ENCODE peak calls at places on chromosomes 4 and X, in ten cellular contexts. One of them, this sample, is unnamed.

GRCh38 chr4:2927696-2928075 is 35.5 kb downstream of the NOP14 start:
- DNase-seq in H9: no peak
- DNase-seq in neural progenitor cell: no peak
- DNase-seq in thyroid gland: no peak
- DNase-seq in GM23338: no peak
- DNase-seq in foreskin fibroblast: no peak
- DNase-seq in suprapubic skin: peak; percentile 44
- DNase-seq in kidney: peak; percentile 48
- DNase-seq in heart left ventricle: no peak
- DNase-seq in endodermal cell: no peak
- DNase-seq in this sample: no peak

GRCh38 chr4:7802093-7802726 is 137.5 kb downstream of the AFAP1 start:
- DNase-seq in H9: peak; percentile 81
- DNase-seq in neural progenitor cell: peak; percentile 84
- DNase-seq in thyroid gland: peak; percentile 86
- DNase-seq in GM23338: peak; percentile 89
- DNase-seq in foreskin fibroblast: peak; percentile 76
- DNase-seq in suprapubic skin: peak; percentile 88
- DNase-seq in kidney: no peak
- DNase-seq in heart left ventricle: peak; percentile 82
- DNase-seq in endodermal cell: peak; percentile 96
- DNase-seq in this sample: peak; percentile 52

GRCh38 chrX:153828308-153828707 is 2.0 kb downstream of the PDZD4 start:
- DNase-seq in H9: no peak
- DNase-seq in neural progenitor cell: no peak
- DNase-seq in thyroid gland: no peak
- DNase-seq in GM23338: no peak
- DNase-seq in foreskin fibroblast: no peak
- DNase-seq in suprapubic skin: no peak
- DNase-seq in kidney: no peak
- DNase-seq in heart left ventricle: no peak
- DNase-seq in endodermal cell: no peak
- DNase-seq in this sample: no peak

GRCh38 chr4:126124817-126125216 is 810.1 kb downstream of the FAT4 start:
- DNase-seq in H9: no peak
- DNase-seq in neural progenitor cell: no peak
- DNase-seq in thyroid gland: no peak
- DNase-seq in GM23338: no peak
- DNase-seq in foreskin fibroblast: no peak
- DNase-seq in suprapubic skin: no peak
- DNase-seq in kidney: no peak
- DNase-seq in heart left ventricle: no peak
- DNase-seq in endodermal cell: no peak
- DNase-seq in this sample: no peak

GRCh38 chr4:56307423-56307822 is 79.9 kb downstream of the AASDH start:
- DNase-seq in H9: no peak
- DNase-seq in neural progenitor cell: no peak
- DNase-seq in thyroid gland: peak; percentile 39
- DNase-seq in GM23338: no peak
- DNase-seq in foreskin fibroblast: no peak
- DNase-seq in suprapubic skin: no peak
- DNase-seq in kidney: no peak
- DNase-seq in heart left ventricle: no peak
- DNase-seq in endodermal cell: no peak
- DNase-seq in this sample: no peak

GRCh38 chrX:130299279-130300009 is 30.7 kb upstream of the ZNF280C start:
- DNase-seq in H9: peak; percentile 33
- DNase-seq in neural progenitor cell: no peak
- DNase-seq in thyroid gland: no peak
- DNase-seq in GM23338: peak; percentile 13
- DNase-seq in foreskin fibroblast: no peak
- DNase-seq in suprapubic skin: no peak
- DNase-seq in kidney: no peak
- DNase-seq in heart left ventricle: no peak
- DNase-seq in endodermal cell: peak; percentile 48
- DNase-seq in this sample: no peak

GRCh38 chr4:38774181-38774580 is 8.6 kb downstream of the TLR10 start:
- DNase-seq in H9: no peak
- DNase-seq in neural progenitor cell: no peak
- DNase-seq in thyroid gland: no peak
- DNase-seq in GM23338: no peak
- DNase-seq in foreskin fibroblast: no peak
- DNase-seq in suprapubic skin: no peak
- DNase-seq in kidney: no peak
- DNase-seq in heart left ventricle: no peak
- DNase-seq in endodermal cell: no peak
- DNase-seq in this sample: no peak

GRCh38 chrX:45935408-45935807 is 609.8 kb downstream of the ZNF674 start:
- DNase-seq in H9: no peak
- DNase-seq in neural progenitor cell: no peak
- DNase-seq in thyroid gland: no peak
- DNase-seq in GM23338: no peak
- DNase-seq in foreskin fibroblast: no peak
- DNase-seq in suprapubic skin: no peak
- DNase-seq in kidney: no peak
- DNase-seq in heart left ventricle: no peak
- DNase-seq in endodermal cell: no peak
- DNase-seq in this sample: no peak

GRCh38 chr4:60215906-60216305 is 984.2 kb upstream of the ADGRL3 start:
- DNase-seq in H9: no peak
- DNase-seq in neural progenitor cell: no peak
- DNase-seq in thyroid gland: no peak
- DNase-seq in GM23338: no peak
- DNase-seq in foreskin fibroblast: no peak
- DNase-seq in suprapubic skin: no peak
- DNase-seq in kidney: no peak
- DNase-seq in heart left ventricle: no peak
- DNase-seq in endodermal cell: no peak
- DNase-seq in this sample: no peak

GRCh38 chr4:1750381-1751154 is 29.2 kb downstream of the TACC3 start:
- DNase-seq in H9: no peak
- DNase-seq in neural progenitor cell: no peak
- DNase-seq in thyroid gland: no peak
- DNase-seq in GM23338: no peak
- DNase-seq in foreskin fibroblast: no peak
- DNase-seq in suprapubic skin: no peak
- DNase-seq in kidney: no peak
- DNase-seq in heart left ventricle: no peak
- DNase-seq in endodermal cell: no peak
- DNase-seq in this sample: no peak

GRCh38 chr4:15500721-15501120 is 31.0 kb downstream of the CC2D2A start:
- DNase-seq in H9: no peak
- DNase-seq in neural progenitor cell: no peak
- DNase-seq in thyroid gland: peak; percentile 67
- DNase-seq in GM23338: no peak
- DNase-seq in foreskin fibroblast: no peak
- DNase-seq in suprapubic skin: no peak
- DNase-seq in kidney: no peak
- DNase-seq in heart left ventricle: no peak
- DNase-seq in endodermal cell: no peak
- DNase-seq in this sample: no peak

GRCh38 chr4:1644906-1645657 is 39.0 kb downstream of the FAM53A start:
- DNase-seq in H9: no peak
- DNase-seq in neural progenitor cell: peak; percentile 50
- DNase-seq in thyroid gland: peak; percentile 95
- DNase-seq in GM23338: peak; percentile 47
- DNase-seq in foreskin fibroblast: peak; percentile 35
- DNase-seq in suprapubic skin: no peak
- DNase-seq in kidney: peak; percentile 73
- DNase-seq in heart left ventricle: peak; percentile 56
- DNase-seq in endodermal cell: peak; percentile 69
- DNase-seq in this sample: no peak

GRCh38 chr4:41815478-41815877 is 67.0 kb upstream of the PHOX2B start:
- DNase-seq in H9: no peak
- DNase-seq in neural progenitor cell: no peak
- DNase-seq in thyroid gland: no peak
- DNase-seq in GM23338: no peak
- DNase-seq in foreskin fibroblast: no peak
- DNase-seq in suprapubic skin: no peak
- DNase-seq in kidney: no peak
- DNase-seq in heart left ventricle: no peak
- DNase-seq in endodermal cell: no peak
- DNase-seq in this sample: no peak

GRCh38 chr4:41819621-41820020 is 71.1 kb upstream of the PHOX2B start:
- DNase-seq in H9: no peak
- DNase-seq in neural progenitor cell: no peak
- DNase-seq in thyroid gland: no peak
- DNase-seq in GM23338: no peak
- DNase-seq in foreskin fibroblast: no peak
- DNase-seq in suprapubic skin: no peak
- DNase-seq in kidney: no peak
- DNase-seq in heart left ventricle: no peak
- DNase-seq in endodermal cell: no peak
- DNase-seq in this sample: no peak

GRCh38 chr4:41820473-41820872 is 71.9 kb upstream of the PHOX2B start:
- DNase-seq in H9: no peak
- DNase-seq in neural progenitor cell: no peak
- DNase-seq in thyroid gland: no peak
- DNase-seq in GM23338: no peak
- DNase-seq in foreskin fibroblast: no peak
- DNase-seq in suprapubic skin: no peak
- DNase-seq in kidney: no peak
- DNase-seq in heart left ventricle: no peak
- DNase-seq in endodermal cell: no peak
- DNase-seq in this sample: no peak

GRCh38 chr4:41814565-41814964 is 66.0 kb upstream of the PHOX2B start:
- DNase-seq in H9: peak; percentile 66
- DNase-seq in neural progenitor cell: peak; percentile 68
- DNase-seq in thyroid gland: peak; percentile 30
- DNase-seq in GM23338: peak; percentile 74
- DNase-seq in foreskin fibroblast: peak; percentile 18
- DNase-seq in suprapubic skin: no peak
- DNase-seq in kidney: no peak
- DNase-seq in heart left ventricle: no peak
- DNase-seq in endodermal cell: peak; percentile 81
- DNase-seq in this sample: no peak
- TF ChIP-seq CTCF in H9: peak; percentile 69
- TF ChIP-seq CTCF in neural progenitor cell: peak; percentile 58
- TF ChIP-seq CTCF in thyroid gland: peak; percentile 4
- TF ChIP-seq CTCF in GM23338: peak; percentile 69
- TF ChIP-seq CTCF in foreskin fibroblast: peak; percentile 62
- TF ChIP-seq CTCF in suprapubic skin: no peak
- TF ChIP-seq CTCF in kidney: peak; percentile 38
- TF ChIP-seq CTCF in heart left ventricle: peak; percentile 48
- TF ChIP-seq CTCF in endodermal cell: peak; percentile 78
- TF ChIP-seq CTCF in this sample: peak; percentile 22

DNA sequence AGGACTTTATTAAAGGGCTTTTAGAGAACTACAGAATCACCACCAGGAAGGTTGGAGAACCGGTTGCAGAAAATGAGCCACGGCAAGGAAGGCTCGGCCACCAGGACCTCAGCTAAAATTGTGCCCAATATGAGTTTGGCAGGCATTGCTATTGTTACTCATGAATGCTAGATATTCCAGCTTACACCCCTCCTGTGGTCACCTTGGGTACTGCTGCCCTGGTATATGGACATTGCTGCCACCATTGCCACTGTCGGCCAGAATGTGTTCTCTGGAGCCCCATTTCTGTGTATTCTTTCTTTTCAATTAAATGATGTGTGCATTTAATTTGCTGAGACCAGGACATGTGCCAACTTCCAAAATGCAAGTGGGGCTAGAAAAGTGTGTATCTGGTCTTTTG is 626.7 kb upstream of the BOD1L1 start:
- DNase-seq in H9: peak; percentile 60
- DNase-seq in neural progenitor cell: peak; percentile 39
- DNase-seq in thyroid gland: peak; percentile 13
- DNase-seq in GM23338: peak; percentile 71
- DNase-seq in foreskin fibroblast: no peak
- DNase-seq in suprapubic skin: no peak
- DNase-seq in kidney: peak; percentile 33
- DNase-seq in heart left ventricle: peak; percentile 8
- DNase-seq in endodermal cell: peak; percentile 86
- DNase-seq in this sample: no peak
- TF ChIP-seq CTCF in H9: peak; percentile 73
- TF ChIP-seq CTCF in neural progenitor cell: peak; percentile 55
- TF ChIP-seq CTCF in thyroid gland: no peak
- TF ChIP-seq CTCF in GM23338: peak; percentile 66
- TF ChIP-seq CTCF in foreskin fibroblast: peak; percentile 53
- TF ChIP-seq CTCF in suprapubic skin: no peak
- TF ChIP-seq CTCF in kidney: peak; percentile 49
- TF ChIP-seq CTCF in heart left ventricle: peak; percentile 35
- TF ChIP-seq CTCF in endodermal cell: peak; percentile 82
- TF ChIP-seq CTCF in this sample: peak; percentile 79

DNA sequence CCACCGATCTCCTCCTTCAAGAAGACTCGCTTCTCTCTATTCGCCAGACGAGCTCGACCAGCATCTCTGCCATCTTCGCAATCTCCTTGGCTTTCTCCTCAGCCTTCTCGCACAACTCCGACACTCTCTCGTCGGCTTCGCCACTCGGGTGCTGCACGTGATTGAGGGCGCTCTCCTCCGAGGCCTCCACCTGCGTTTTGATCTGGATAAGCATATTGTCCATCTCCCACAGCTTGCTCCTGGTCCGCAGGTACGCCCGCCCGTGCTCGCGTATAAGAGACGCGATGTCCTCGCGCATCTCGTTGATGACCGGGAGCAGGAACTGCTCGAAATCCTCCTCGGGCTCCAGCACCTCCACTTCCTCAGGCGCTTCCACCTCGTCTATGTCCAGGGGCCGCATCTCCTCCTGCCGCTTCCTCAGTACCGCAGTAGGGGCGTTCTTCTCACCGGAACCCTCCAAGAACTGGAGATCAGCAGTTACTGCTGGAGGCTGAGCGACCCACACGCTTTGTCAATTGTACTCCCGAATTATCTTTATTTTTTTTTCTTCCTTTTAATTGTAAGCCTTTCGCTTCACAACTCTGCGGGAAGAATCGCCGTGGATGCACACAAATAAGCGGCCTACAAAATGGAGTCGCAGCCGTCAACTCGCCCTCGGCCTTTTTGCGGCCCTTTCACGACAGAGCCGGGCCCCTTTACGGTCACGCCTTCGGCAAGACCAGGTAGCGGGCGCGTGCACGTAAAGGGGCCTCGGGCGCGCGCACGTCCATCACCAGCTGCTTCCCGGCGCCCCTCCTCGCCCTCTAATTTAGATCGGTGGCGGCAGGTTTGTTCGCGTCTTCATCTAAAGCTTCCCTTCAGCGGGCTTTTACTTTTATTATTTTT is at the start of gene MRFAP1L1:
- DNase-seq in H9: peak; percentile 97
- DNase-seq in neural progenitor cell: peak; percentile 100
- DNase-seq in thyroid gland: peak; percentile 98
- DNase-seq in GM23338: peak; percentile 99
- DNase-seq in foreskin fibroblast: peak; percentile 97
- DNase-seq in suprapubic skin: peak; percentile 97
- DNase-seq in kidney: peak; percentile 97
- DNase-seq in heart left ventricle: peak; percentile 98
- DNase-seq in endodermal cell: peak; percentile 99
- DNase-seq in this sample: peak; percentile 75
- TF ChIP-seq CTCF in H9: peak; percentile 36
- TF ChIP-seq CTCF in neural progenitor cell: peak; percentile 30
- TF ChIP-seq CTCF in thyroid gland: no peak
- TF ChIP-seq CTCF in GM23338: no peak
- TF ChIP-seq CTCF in foreskin fibroblast: no peak
- TF ChIP-seq CTCF in suprapubic skin: no peak
- TF ChIP-seq CTCF in kidney: no peak
- TF ChIP-seq CTCF in heart left ventricle: no peak
- TF ChIP-seq CTCF in endodermal cell: peak; percentile 53
- TF ChIP-seq CTCF in this sample: peak; percentile 12

DNA sequence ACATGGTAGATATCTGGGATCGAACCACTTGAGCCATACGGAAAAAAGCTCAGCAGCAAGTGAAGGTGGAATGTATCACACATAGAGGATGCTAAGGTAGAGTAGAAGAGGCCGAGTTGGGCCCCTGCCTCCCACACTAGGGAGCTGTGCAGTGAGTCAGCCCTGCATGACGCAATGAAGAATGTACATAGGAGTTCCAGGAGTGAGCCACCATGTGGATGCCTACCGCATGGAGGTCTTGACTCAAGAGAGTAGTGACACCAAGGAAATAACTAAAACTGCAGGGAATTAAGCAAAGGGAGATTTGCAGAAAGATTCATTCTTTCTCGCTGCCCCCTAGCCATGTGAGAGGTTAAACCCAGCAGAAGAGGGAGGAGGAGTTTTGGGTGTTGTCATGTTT is 389.6 kb upstream of the IGFBP7 start:
- DNase-seq in H9: no peak
- DNase-seq in neural progenitor cell: no peak
- DNase-seq in thyroid gland: no peak
- DNase-seq in GM23338: no peak
- DNase-seq in foreskin fibroblast: no peak
- DNase-seq in suprapubic skin: no peak
- DNase-seq in kidney: no peak
- DNase-seq in heart left ventricle: no peak
- DNase-seq in endodermal cell: no peak
- DNase-seq in this sample: no peak
- TF ChIP-seq CTCF in H9: no peak
- TF ChIP-seq CTCF in neural progenitor cell: no peak
- TF ChIP-seq CTCF in thyroid gland: no peak
- TF ChIP-seq CTCF in GM23338: no peak
- TF ChIP-seq CTCF in foreskin fibroblast: no peak
- TF ChIP-seq CTCF in suprapubic skin: no peak
- TF ChIP-seq CTCF in kidney: no peak
- TF ChIP-seq CTCF in heart left ventricle: no peak
- TF ChIP-seq CTCF in endodermal cell: no peak
- TF ChIP-seq CTCF in this sample: no peak